ENCODE peak calls at places on chromosomes 16 and 17, in four cellular contexts. P, R, X and H are unnamed samples.

GRCh38 chr17:28053044-28053670 is 10.7 kb downstream of the NLK start:
- DNase-seq in X (peak), P (no peak), R (no peak), H (no peak)

GRCh38 chr16:84166796-84167695 is 19.8 kb downstream of the TAF1C start:
- DNase-seq in R (no peak), X (no peak), P (no peak), H (peak)

GRCh38 chr17:74325743-74326379 is at the start of gene KIF19:
- DNase-seq in P (no peak), R (peak), X (no peak), H (peak)

GRCh38 chr17:2796164-2797140 is at the start of gene RAP1GAP2:
- DNase-seq in P (no peak), R (no peak), X (no peak), H (peak)

GRCh38 chr16:80260906-80261311 is 279.9 kb upstream of the DYNLRB2 start:
- DNase-seq in X (no peak), P (no peak), R (no peak), H (no peak)

GRCh38 chr17:82112181-82112865 is 14.3 kb upstream of the FASN start:
- DNase-seq in P (no peak), R (no peak), X (no peak), H (no peak)

GRCh38 chr16:10992112-10992511 is 47.7 kb downstream of the CLEC16A start:
- DNase-seq in R (no peak), X (no peak), P (peak), H (no peak)

GRCh38 chr17:78759203-78759968 is 22.7 kb downstream of the CYTH1 start:
- DNase-seq in X (peak), P (no peak), R (no peak), H (no peak)

GRCh38 chr17:60080545-60080944 is 1.8 kb upstream of the HEATR6 start:
- DNase-seq in R (no peak), X (no peak), P (peak), H (no peak)

GRCh38 chr17:73706428-73706827 is 62.2 kb upstream of the SDK2 start:
- DNase-seq in P (no peak), R (no peak), X (no peak), H (no peak)

GRCh38 chr17:53950858-53951250 is 128.1 kb downstream of the KIF2B start:
- DNase-seq in R (no peak), P (no peak), X (no peak), H (no peak)

GRCh38 chr16:11356573-11357331 is 11.5 kb downstream of the RMI2 start:
- DNase-seq in X (peak), R (peak), P (peak), H (peak)

GRCh38 chr16:30609002-30609927 is 924 bp downstream of the ZNF689 start:
- DNase-seq in X (peak), P (peak), R (peak), H (peak)

GRCh38 chr17:45366691-45367090 is 49.9 kb upstream of the MAP3K14 start:
- DNase-seq in R (no peak), P (no peak), X (no peak), H (peak)

GRCh38 chr17:53628011-53628410 is 194.7 kb upstream of the KIF2B start:
- DNase-seq in X (no peak), R (no peak), P (peak), H (no peak)

GRCh38 chr16:4273858-4274291 is 1.1 kb upstream of the TFAP4 start:
- DNase-seq in X (peak), P (peak), R (peak), H (peak)

GRCh38 chr17:47935961-47936360 is 5.4 kb upstream of the PNPO start:
- DNase-seq in R (no peak), P (peak), X (no peak), H (no peak)

GRCh38 chr17:12979826-12980500 is 37.9 kb downstream of the ELAC2 start:
- DNase-seq in R (no peak), P (no peak), X (no peak), H (no peak)

GRCh38 chr16:12904041-12904671 is 2.8 kb downstream of the SHISA9 start:
- DNase-seq in P (no peak), R (no peak), X (no peak), H (peak)

GRCh38 chr16:8768701-8769100 is 28.7 kb downstream of the TMEM186 start:
- DNase-seq in R (peak), P (no peak), X (no peak), H (peak)

GRCh38 chr16:47553853-47554564 is 92.9 kb downstream of the PHKB start:
- DNase-seq in R (no peak), P (no peak), X (no peak), H (no peak)

GRCh38 chr17:72903522-72903921 is 189.0 kb downstream of the SLC39A11 start:
- DNase-seq in R (no peak), P (no peak), X (no peak), H (no peak)

GRCh38 chr16:49701867-49702494 is 153.9 kb downstream of the ZNF423 start:
- DNase-seq in R (peak), P (no peak), X (peak), H (peak)

GRCh38 chr16:31177136-31177535 is 2.8 kb upstream of the FUS start:
- DNase-seq in P (peak), X (no peak), R (no peak), H (no peak)

GRCh38 chr16:71528257-71528656 is 2.0 kb downstream of the CHST4 start:
- DNase-seq in X (no peak), P (no peak), R (no peak), H (no peak)

GRCh38 chr16:13510425-13511151 is 409.4 kb upstream of the ERCC4 start:
- DNase-seq in R (no peak), P (no peak), X (no peak), H (no peak)

GRCh38 chr16:5738586-5738985 is 641.0 kb upstream of the EEF2KMT start:
- DNase-seq in P (no peak), R (no peak), X (peak), H (no peak)

GRCh38 chr17:9907883-9908648 is 3.0 kb upstream of the RCVRN start:
- DNase-seq in R (no peak), P (no peak), X (no peak), H (peak)

GRCh38 chr16:31202402-31203385 is at the start of gene PYCARD:
- DNase-seq in P (peak), R (no peak), X (peak), H (peak)

GRCh38 chr16:49377196-49377755 is 3.7 kb downstream of the C16orf78 start:
- DNase-seq in R (no peak), X (no peak), P (no peak), H (peak)

GRCh38 chr17:3030096-3030495 is 33.3 kb downstream of the OR1D5 start:
- DNase-seq in X (no peak), R (no peak), P (peak), H (peak)

GRCh38 chr17:41452276-41452675 is 11.5 kb upstream of the KRT38 start:
- DNase-seq in X (no peak), R (no peak), P (no peak), H (no peak)

GRCh38 chr17:76147211-76148014 is 6.4 kb upstream of the FOXJ1 start:
- DNase-seq in R (no peak), P (peak), X (peak), H (peak)

GRCh38 chr16:80285089-80285488 is 255.7 kb upstream of the DYNLRB2 start:
- DNase-seq in P (peak), X (no peak), R (no peak), H (no peak)